ENCODE peak calls at places on chromosome 10, in six cellular contexts. I is GM18507, X is left kidney, E is C1 segment of cervical spinal cord, R is NCI-H1417, O is T-helper 2 cell. S is an unnamed sample.
A peak's percentile ranks its signal among the peaks of the same experiment; 100 is the strongest.

GRCh38 chr10:52644678-52645434 is 127.7 kb downstream of the MBL2 start:
- DNase-seq in E (no peak), O (no peak), R (peak; percentile 7), X (peak; percentile 76), I (no peak), S (peak; percentile 39)

GRCh38 chr10:101830322-101831168 is 12.3 kb upstream of the OGA start:
- DNase-seq in I (peak; percentile 86), O (peak; percentile 91), R (peak; percentile 73), E (peak; percentile 57), X (peak; percentile 95), S (peak; percentile 88)

GRCh38 chr10:10552948-10553347 is 464.7 kb upstream of the CELF2 start:
- DNase-seq in E (no peak), I (no peak), O (no peak), X (no peak), R (no peak), S (no peak)

GRCh38 chr10:21022821-21023220 is 125.7 kb upstream of the NEBL start:
- DNase-seq in R (no peak), E (no peak), X (no peak), I (no peak), O (no peak), S (no peak)

GRCh38 chr10:75956624-75957023 is 525.2 kb downstream of the LRMDA start:
- DNase-seq in R (no peak), O (no peak), X (peak; percentile 39), E (no peak), I (no peak), S (no peak)

GRCh38 chr10:120607710-120608703 is 151.0 kb downstream of the PLPP4 start:
- DNase-seq in R (no peak), O (no peak), E (no peak), X (no peak), I (no peak), S (no peak)

GRCh38 chr10:63646491-63646890 is 125.3 kb downstream of the REEP3 start:
- DNase-seq in X (no peak), R (no peak), O (no peak), E (no peak), I (no peak), S (no peak)

GRCh38 chr10:51311232-51311631 is 236.9 kb downstream of the PRKG1 start:
- DNase-seq in X (no peak), R (no peak), I (no peak), E (no peak), O (no peak), S (no peak)

GRCh38 chr10:7792541-7792940 is 4.6 kb downstream of the ATP5F1C start:
- DNase-seq in X (no peak), O (no peak), R (no peak), E (no peak), I (no peak), S (no peak)

GRCh38 chr10:33368086-33368485 is 33.6 kb upstream of the NRP1 start:
- DNase-seq in O (no peak), R (no peak), I (no peak), E (no peak), X (no peak), S (no peak)

GRCh38 chr10:43671659-43672555 is 23.2 kb upstream of the ZNF32 start:
- DNase-seq in I (peak; percentile 54), R (peak; percentile 15), X (peak; percentile 86), O (peak; percentile 30), E (no peak), S (peak; percentile 37)

GRCh38 chr10:84360634-84361365 is 32.4 kb downstream of the CCSER2 start:
- DNase-seq in I (no peak), E (no peak), O (no peak), X (no peak), R (peak; percentile 2), S (no peak)

GRCh38 chr10:59622320-59622901 is 87.2 kb downstream of the SLC16A9 start:
- DNase-seq in O (no peak), X (peak; percentile 79), E (peak; percentile 3), R (no peak), I (no peak), S (peak; percentile 52)

GRCh38 chr10:3538850-3539531 is 246.0 kb downstream of the KLF6 start:
- DNase-seq in E (no peak), I (no peak), O (no peak), X (peak; percentile 71), R (no peak), S (peak; percentile 34)

GRCh38 chr10:70622981-70623844 is 20.7 kb upstream of the PRF1 start:
- DNase-seq in O (no peak), X (no peak), R (no peak), I (no peak), E (no peak), S (no peak)

GRCh38 chr10:118272090-118272775 is 69.9 kb downstream of the FAM204A start:
- DNase-seq in I (no peak), R (no peak), O (no peak), X (peak; percentile 35), E (no peak), S (no peak)

GRCh38 chr10:12605580-12606405 is 256.4 kb downstream of the CAMK1D start:
- DNase-seq in R (peak; percentile 66), O (peak; percentile 61), X (peak; percentile 26), E (peak; percentile 46), I (peak; percentile 33), S (peak; percentile 88)

GRCh38 chr10:25063644-25064043 is 47.2 kb downstream of the THNSL1 start:
- DNase-seq in R (no peak), I (no peak), E (no peak), O (no peak), X (no peak), S (no peak)

GRCh38 chr10:13994932-13995331 is 335.8 kb downstream of the FRMD4A start:
- DNase-seq in E (no peak), I (no peak), R (no peak), O (no peak), X (no peak), S (no peak)

GRCh38 chr10:19947203-19947602 is 131.0 kb downstream of the PLXDC2 start:
- DNase-seq in X (no peak), E (no peak), R (no peak), O (no peak), I (no peak), S (no peak)

GRCh38 chr10:71704816-71705215 is 14.8 kb downstream of the C10orf105 start:
- DNase-seq in R (no peak), X (no peak), E (no peak), I (no peak), O (no peak), S (no peak)

GRCh38 chr10:99993994-99994689 is 15.6 kb downstream of the DNMBP start:
- DNase-seq in O (no peak), E (no peak), I (peak; percentile 58), X (no peak), R (no peak), S (no peak)

GRCh38 chr10:55466806-55467504 is 665.9 kb upstream of the PCDH15 start:
- DNase-seq in X (no peak), I (no peak), R (no peak), E (no peak), O (no peak), S (no peak)

GRCh38 chr10:46514899-46515298 is 41.6 kb downstream of the GPRIN2 start:
- DNase-seq in E (no peak), X (peak; percentile 43), I (no peak), O (no peak), R (no peak), S (no peak)

GRCh38 chr10:44804661-44805060 is 106.5 kb upstream of the TMEM72 start:
- DNase-seq in I (no peak), X (no peak), R (no peak), O (no peak), E (no peak), S (no peak)

GRCh38 chr10:67603086-67603485 is 92.9 kb downstream of the CTNNA3 start:
- DNase-seq in R (no peak), X (no peak), I (no peak), E (no peak), O (no peak), S (no peak)

GRCh38 chr10:44411251-44411650 is 26.4 kb upstream of the CXCL12 start:
- DNase-seq in O (no peak), X (no peak), R (no peak), I (no peak), E (no peak), S (no peak)

GRCh38 chr10:230758-231157 is 95.5 kb downstream of the ZMYND11 start:
- DNase-seq in R (no peak), I (no peak), O (no peak), E (no peak), X (no peak), S (no peak)

S was measured in NCI-H345.